ENCODE peak calls at places on chromosomes 12 and 14, in five cellular contexts. One of them, this sample, is unnamed.
A peak's percentile ranks its signal among the peaks of the same experiment; 100 is the strongest.

GRCh38 chr14:88168498-88169165 is 154.4 kb downstream of the KCNK10 start:
- DNase-seq in cardiac muscle cell: peak; percentile 30
- DNase-seq in heart left ventricle: no peak
- DNase-seq in right lobe of liver: peak; percentile 53
- DNase-seq in esophagus squamous epithelium: no peak
- DNase-seq in this sample: no peak

GRCh38 chr12:101830391-101831325 is at the start of gene GNPTAB:
- DNase-seq in cardiac muscle cell: peak; percentile 94
- DNase-seq in heart left ventricle: peak; percentile 97
- DNase-seq in right lobe of liver: peak; percentile 95
- DNase-seq in esophagus squamous epithelium: peak; percentile 60
- DNase-seq in this sample: peak; percentile 92

GRCh38 chr12:41014643-41015020 is 173.5 kb upstream of the PDZRN4 start:
- DNase-seq in cardiac muscle cell: no peak
- DNase-seq in heart left ventricle: no peak
- DNase-seq in right lobe of liver: no peak
- DNase-seq in esophagus squamous epithelium: no peak
- DNase-seq in this sample: no peak

GRCh38 chr12:2354151-2354991 is 301.6 kb downstream of the CACNA1C start:
- DNase-seq in cardiac muscle cell: peak; percentile 74
- DNase-seq in heart left ventricle: no peak
- DNase-seq in right lobe of liver: no peak
- DNase-seq in esophagus squamous epithelium: no peak
- DNase-seq in this sample: no peak

GRCh38 chr12:100229876-100230275 is 29.3 kb downstream of the ACTR6 start:
- DNase-seq in cardiac muscle cell: no peak
- DNase-seq in heart left ventricle: no peak
- DNase-seq in right lobe of liver: no peak
- DNase-seq in esophagus squamous epithelium: no peak
- DNase-seq in this sample: no peak

GRCh38 chr12:57156701-57157403 is 9.4 kb upstream of the LRP1-AS start:
- DNase-seq in cardiac muscle cell: no peak
- DNase-seq in heart left ventricle: no peak
- DNase-seq in right lobe of liver: no peak
- DNase-seq in esophagus squamous epithelium: no peak
- DNase-seq in this sample: no peak

GRCh38 chr12:101948365-101948764 is 71.0 kb downstream of the DRAM1 start:
- DNase-seq in cardiac muscle cell: no peak
- DNase-seq in heart left ventricle: no peak
- DNase-seq in right lobe of liver: no peak
- DNase-seq in esophagus squamous epithelium: no peak
- DNase-seq in this sample: no peak

GRCh38 chr12:77001181-77001758 is 64.1 kb downstream of the E2F7 start:
- DNase-seq in cardiac muscle cell: no peak
- DNase-seq in heart left ventricle: no peak
- DNase-seq in right lobe of liver: no peak
- DNase-seq in esophagus squamous epithelium: no peak
- DNase-seq in this sample: no peak

GRCh38 chr12:67354966-67355365 is 85.8 kb downstream of the CAND1 start:
- DNase-seq in cardiac muscle cell: no peak
- DNase-seq in heart left ventricle: no peak
- DNase-seq in right lobe of liver: no peak
- DNase-seq in esophagus squamous epithelium: no peak
- DNase-seq in this sample: no peak

GRCh38 chr12:93198086-93198485 is 179.6 kb upstream of the NUDT4 start:
- DNase-seq in cardiac muscle cell: no peak
- DNase-seq in heart left ventricle: no peak
- DNase-seq in right lobe of liver: no peak
- DNase-seq in esophagus squamous epithelium: no peak
- DNase-seq in this sample: no peak

GRCh38 chr14:79992799-79993198 is 218.5 kb downstream of the DIO2 start:
- DNase-seq in cardiac muscle cell: peak; percentile 12
- DNase-seq in heart left ventricle: no peak
- DNase-seq in right lobe of liver: no peak
- DNase-seq in esophagus squamous epithelium: no peak
- DNase-seq in this sample: no peak

GRCh38 chr12:47903927-47904646 is 707 bp downstream of the VDR start:
- DNase-seq in cardiac muscle cell: no peak
- DNase-seq in heart left ventricle: peak; percentile 83
- DNase-seq in right lobe of liver: no peak
- DNase-seq in esophagus squamous epithelium: no peak
- DNase-seq in this sample: peak; percentile 32

GRCh38 chr12:64598831-64599230 is 11.5 kb upstream of the RASSF3 start:
- DNase-seq in cardiac muscle cell: no peak
- DNase-seq in heart left ventricle: no peak
- DNase-seq in right lobe of liver: peak; percentile 13
- DNase-seq in esophagus squamous epithelium: no peak
- DNase-seq in this sample: no peak

GRCh38 chr12:47652491-47653234 is 53.2 kb downstream of the RPAP3 start:
- DNase-seq in cardiac muscle cell: no peak
- DNase-seq in heart left ventricle: no peak
- DNase-seq in right lobe of liver: no peak
- DNase-seq in esophagus squamous epithelium: no peak
- DNase-seq in this sample: peak; percentile 18

GRCh38 chr14:23984891-23985607 is 3.7 kb upstream of the DHRS4L2 start:
- DNase-seq in cardiac muscle cell: no peak
- DNase-seq in heart left ventricle: no peak
- DNase-seq in right lobe of liver: no peak
- DNase-seq in esophagus squamous epithelium: no peak
- DNase-seq in this sample: no peak

GRCh38 chr12:117096643-117097042 is 2.6 kb downstream of the TESC start:
- DNase-seq in cardiac muscle cell: no peak
- DNase-seq in heart left ventricle: no peak
- DNase-seq in right lobe of liver: no peak
- DNase-seq in esophagus squamous epithelium: no peak
- DNase-seq in this sample: no peak

GRCh38 chr12:51392556-51393237 is 1.5 kb upstream of the GALNT6 start:
- DNase-seq in cardiac muscle cell: no peak
- DNase-seq in heart left ventricle: no peak
- DNase-seq in right lobe of liver: peak; percentile 36
- DNase-seq in esophagus squamous epithelium: no peak
- DNase-seq in this sample: no peak

GRCh38 chr14:80669416-80669815 is 272.1 kb downstream of the CEP128 start:
- DNase-seq in cardiac muscle cell: no peak
- DNase-seq in heart left ventricle: no peak
- DNase-seq in right lobe of liver: no peak
- DNase-seq in esophagus squamous epithelium: no peak
- DNase-seq in this sample: no peak

GRCh38 chr14:64763801-64764511 is 59.7 kb downstream of the PLEKHG3 start:
- DNase-seq in cardiac muscle cell: no peak
- DNase-seq in heart left ventricle: no peak
- DNase-seq in right lobe of liver: no peak
- DNase-seq in esophagus squamous epithelium: no peak
- DNase-seq in this sample: no peak

GRCh38 chr14:22479132-22479531 is 109.9 kb downstream of the DAD1 start:
- DNase-seq in cardiac muscle cell: no peak
- DNase-seq in heart left ventricle: no peak
- DNase-seq in right lobe of liver: no peak
- DNase-seq in esophagus squamous epithelium: no peak
- DNase-seq in this sample: no peak

GRCh38 chr14:22476882-22477281 is 112.1 kb downstream of the DAD1 start:
- DNase-seq in cardiac muscle cell: no peak
- DNase-seq in heart left ventricle: no peak
- DNase-seq in right lobe of liver: no peak
- DNase-seq in esophagus squamous epithelium: no peak
- DNase-seq in this sample: no peak

GRCh38 chr14:22478670-22479069 is 110.4 kb downstream of the DAD1 start:
- DNase-seq in cardiac muscle cell: no peak
- DNase-seq in heart left ventricle: no peak
- DNase-seq in right lobe of liver: no peak
- DNase-seq in esophagus squamous epithelium: no peak
- DNase-seq in this sample: peak; percentile 38

GRCh38 chr14:22478247-22478646 is 110.8 kb downstream of the DAD1 start:
- DNase-seq in cardiac muscle cell: no peak
- DNase-seq in heart left ventricle: no peak
- DNase-seq in right lobe of liver: no peak
- DNase-seq in esophagus squamous epithelium: no peak
- DNase-seq in this sample: no peak

GRCh38 chr14:22477569-22478194 is 111.3 kb downstream of the DAD1 start:
- DNase-seq in cardiac muscle cell: no peak
- DNase-seq in heart left ventricle: no peak
- DNase-seq in right lobe of liver: no peak
- DNase-seq in esophagus squamous epithelium: no peak
- DNase-seq in this sample: no peak
- H3K4me3 ChIP-seq in cardiac muscle cell: no peak overlapping the region
- H3K4me3 ChIP-seq in heart left ventricle: no peak overlapping the region
- H3K4me3 ChIP-seq in right lobe of liver: no peak overlapping the region
- H3K4me3 ChIP-seq in esophagus squamous epithelium: no peak overlapping the region
- H3K4me3 ChIP-seq in this sample: no peak overlapping the region

GRCh38 chr12:107480836-107481608 is 204.6 kb upstream of the PWP1 start:
- DNase-seq in cardiac muscle cell: no peak
- DNase-seq in heart left ventricle: no peak
- DNase-seq in right lobe of liver: no peak
- DNase-seq in esophagus squamous epithelium: no peak
- DNase-seq in this sample: no peak
- TF ChIP-seq CTCF in cardiac muscle cell: no peak
- TF ChIP-seq CTCF in heart left ventricle: no peak
- TF ChIP-seq CTCF in right lobe of liver: no peak
- TF ChIP-seq CTCF in esophagus squamous epithelium: no peak
- TF ChIP-seq CTCF in this sample: no peak

DNA sequence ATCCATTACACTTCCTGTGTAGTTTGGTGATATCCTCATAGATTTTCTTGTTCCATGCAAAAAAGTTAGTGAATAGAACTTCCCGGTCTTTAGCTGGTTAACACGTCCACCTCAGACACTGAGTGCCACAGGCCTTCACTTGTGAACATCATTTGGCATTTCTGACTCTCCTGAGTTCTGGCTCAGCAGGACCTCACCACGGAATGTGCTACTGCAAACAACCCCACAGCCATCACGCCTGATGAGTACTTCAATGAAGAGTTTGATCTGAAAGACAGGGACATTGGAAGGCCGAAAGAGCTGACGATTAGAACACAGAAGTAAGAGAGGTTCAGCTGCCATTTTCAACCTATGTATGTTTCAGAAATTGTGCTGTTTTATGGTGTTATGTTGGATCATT is 20.0 kb downstream of the C12orf76 start:
- DNase-seq in cardiac muscle cell: no peak
- DNase-seq in heart left ventricle: no peak
- DNase-seq in right lobe of liver: no peak
- DNase-seq in esophagus squamous epithelium: no peak
- DNase-seq in this sample: no peak
- H3K4me1 ChIP-seq in cardiac muscle cell: no peaks in the 10 kb centered on the region
- H3K4me1 ChIP-seq in heart left ventricle: no peaks in the 10 kb centered on the region
- H3K4me1 ChIP-seq in right lobe of liver: no peaks in the 10 kb centered on the region
- H3K4me1 ChIP-seq in esophagus squamous epithelium: peaks cover 9% of the 10 kb centered on the region
- H3K4me1 ChIP-seq in this sample: peaks cover 19% of the 10 kb centered on the region

DNA sequence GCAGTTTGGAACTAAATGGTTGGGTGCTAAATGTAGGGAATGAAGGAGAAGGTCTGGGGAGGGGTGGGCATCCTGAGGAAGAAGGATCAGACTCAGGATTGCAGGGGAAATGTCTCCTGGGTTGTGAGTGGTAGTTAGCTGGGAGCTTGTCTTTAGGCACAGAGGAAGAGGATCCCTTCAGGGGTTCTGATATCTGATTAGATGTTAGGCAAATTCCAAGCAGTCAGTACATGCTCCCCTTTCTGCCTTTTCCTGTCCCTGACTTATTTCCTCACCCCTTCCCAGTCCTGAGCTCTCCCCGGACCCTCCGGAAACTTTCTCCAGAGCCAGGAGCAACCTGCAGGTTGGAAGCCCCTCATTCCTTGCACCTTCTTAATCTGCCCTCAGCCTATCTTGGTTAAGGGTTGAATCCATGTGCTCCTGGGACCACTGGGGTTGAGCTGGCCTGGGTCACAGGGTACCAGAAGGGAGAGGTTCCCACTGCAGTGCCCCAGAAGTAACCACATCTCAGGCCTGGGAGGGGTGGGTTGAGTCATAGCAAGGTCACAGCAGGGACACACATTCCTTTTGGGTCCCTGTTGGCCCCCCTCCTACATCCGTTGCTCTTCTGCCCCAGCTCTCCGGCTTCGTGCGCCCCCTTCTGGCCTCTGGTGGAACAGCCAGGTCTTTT is 1.6 kb downstream of the IGFBP6 start:
- DNase-seq in cardiac muscle cell: peak; percentile 89
- DNase-seq in heart left ventricle: peak; percentile 94
- DNase-seq in right lobe of liver: peak; percentile 84
- DNase-seq in esophagus squamous epithelium: no peak
- DNase-seq in this sample: peak; percentile 93
- H3K4me3 ChIP-seq in cardiac muscle cell: no peak overlapping the region
- H3K4me3 ChIP-seq in heart left ventricle: no peak overlapping the region
- H3K4me3 ChIP-seq in right lobe of liver: no peak overlapping the region
- H3K4me3 ChIP-seq in esophagus squamous epithelium: peak overlapping the region; percentile 57
- H3K4me3 ChIP-seq in this sample: peak overlapping the region; percentile 80

DNA sequence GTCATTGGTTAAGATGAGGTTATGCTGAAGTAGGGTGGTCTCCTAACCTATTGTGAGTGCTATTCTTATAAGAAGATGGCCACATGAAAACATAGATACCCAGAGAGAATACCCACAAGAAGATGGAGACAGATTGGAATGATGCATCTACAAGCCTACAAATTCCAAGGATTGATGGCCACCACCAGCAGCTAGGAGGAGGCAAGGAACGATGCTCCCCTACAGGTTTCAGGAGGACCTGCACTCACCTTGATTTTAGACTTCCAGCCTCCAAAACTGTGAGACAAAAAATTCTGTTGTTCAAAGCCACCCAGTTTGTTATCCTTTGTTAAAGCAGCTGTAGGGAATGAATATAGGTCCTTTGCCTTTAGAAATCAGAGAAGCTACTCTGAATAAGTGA is 227.4 kb downstream of the NEDD1 start:
- DNase-seq in cardiac muscle cell: no peak
- DNase-seq in heart left ventricle: no peak
- DNase-seq in right lobe of liver: no peak
- DNase-seq in esophagus squamous epithelium: no peak
- DNase-seq in this sample: no peak
- TF ChIP-seq CTCF in cardiac muscle cell: no peak
- TF ChIP-seq CTCF in heart left ventricle: no peak
- TF ChIP-seq CTCF in right lobe of liver: no peak
- TF ChIP-seq CTCF in esophagus squamous epithelium: no peak
- TF ChIP-seq CTCF in this sample: no peak

GRCh38 chr12:120855823-120856589 is 48.2 kb downstream of the SPPL3 start:
- DNase-seq in cardiac muscle cell: no peak
- DNase-seq in heart left ventricle: no peak
- DNase-seq in right lobe of liver: no peak
- DNase-seq in esophagus squamous epithelium: no peak
- DNase-seq in this sample: no peak
- H3K4me1 ChIP-seq in cardiac muscle cell: peaks cover 18% of the 10 kb centered on the region
- H3K4me1 ChIP-seq in heart left ventricle: no peaks in the 10 kb centered on the region
- H3K4me1 ChIP-seq in right lobe of liver: no peaks in the 10 kb centered on the region
- H3K4me1 ChIP-seq in esophagus squamous epithelium: peaks cover 21% of the 10 kb centered on the region
- H3K4me1 ChIP-seq in this sample: peaks cover 60% of the 10 kb centered on the region

GRCh38 chr14:54486685-54487084 is 2.1 kb downstream of the GMFB start:
- DNase-seq in cardiac muscle cell: peak; percentile 47
- DNase-seq in heart left ventricle: no peak
- DNase-seq in right lobe of liver: no peak
- DNase-seq in esophagus squamous epithelium: no peak
- DNase-seq in this sample: no peak
- H3K4me3 ChIP-seq in cardiac muscle cell: no peak overlapping the region
- H3K4me3 ChIP-seq in heart left ventricle: no peak overlapping the region
- H3K4me3 ChIP-seq in right lobe of liver: no peak overlapping the region
- H3K4me3 ChIP-seq in esophagus squamous epithelium: no peak overlapping the region
- H3K4me3 ChIP-seq in this sample: peak overlapping the region; percentile 85

This sample was measured in left ventricle myocardium inferior.